ENCODE peak calls at places on chromosomes 6 and 20, in eight cellular contexts. R is astrocyte of the spinal cord, Z is choroid plexus epithelial cell, O is epithelial cell of esophagus, E is prostate gland, J is upper lobe of left lung, H is psoas muscle, U is tibial artery. I is an unnamed sample.

GRCh38 chr20:2617099-2617714 is 35.2 kb upstream of the NOP56 start:
- DNase-seq in U (no peak), H (no peak), R (no peak), J (no peak), O (no peak), E (no peak), Z (no peak), I (no peak)

GRCh38 chr6:68238097-68238597 is 396.9 kb upstream of the ADGRB3 start:
- DNase-seq in J (no peak), H (no peak), E (no peak), R (peak; percentile 71), U (no peak), Z (peak; percentile 69), O (peak; percentile 77), I (no peak)

GRCh38 chr20:3334156-3334943 is 73.1 kb downstream of the DNAAF9 start:
- DNase-seq in R (no peak), U (no peak), J (no peak), E (no peak), O (no peak), H (no peak), Z (no peak), I (peak; percentile 5)

GRCh38 chr6:126367849-126368248 is 27.9 kb downstream of the CENPW start:
- DNase-seq in Z (no peak), H (no peak), J (no peak), O (no peak), E (no peak), U (no peak), R (no peak), I (no peak)

GRCh38 chr6:132598473-132598872 is 8.9 kb upstream of the TAAR5 start:
- DNase-seq in U (no peak), Z (no peak), J (no peak), O (peak; percentile 37), E (no peak), R (no peak), H (no peak), I (no peak)

GRCh38 chr6:46794068-46794467 is 879 bp downstream of the MEP1A start:
- DNase-seq in H (no peak), U (no peak), Z (peak; percentile 13), J (no peak), R (no peak), O (peak; percentile 22), E (no peak), I (no peak)

GRCh38 chr6:32154514-32155161 is 697 bp downstream of the PPT2 start:
- DNase-seq in J (peak; percentile 74), H (peak; percentile 83), R (peak; percentile 64), O (peak; percentile 79), E (peak; percentile 79), Z (peak; percentile 77), U (peak; percentile 83), I (peak; percentile 58)

GRCh38 chr6:55567558-55567957 is 11.4 kb downstream of the HMGCLL1 start:
- DNase-seq in H (no peak), Z (peak; percentile 31), U (no peak), J (no peak), E (no peak), O (no peak), R (no peak), I (no peak)

DNA sequence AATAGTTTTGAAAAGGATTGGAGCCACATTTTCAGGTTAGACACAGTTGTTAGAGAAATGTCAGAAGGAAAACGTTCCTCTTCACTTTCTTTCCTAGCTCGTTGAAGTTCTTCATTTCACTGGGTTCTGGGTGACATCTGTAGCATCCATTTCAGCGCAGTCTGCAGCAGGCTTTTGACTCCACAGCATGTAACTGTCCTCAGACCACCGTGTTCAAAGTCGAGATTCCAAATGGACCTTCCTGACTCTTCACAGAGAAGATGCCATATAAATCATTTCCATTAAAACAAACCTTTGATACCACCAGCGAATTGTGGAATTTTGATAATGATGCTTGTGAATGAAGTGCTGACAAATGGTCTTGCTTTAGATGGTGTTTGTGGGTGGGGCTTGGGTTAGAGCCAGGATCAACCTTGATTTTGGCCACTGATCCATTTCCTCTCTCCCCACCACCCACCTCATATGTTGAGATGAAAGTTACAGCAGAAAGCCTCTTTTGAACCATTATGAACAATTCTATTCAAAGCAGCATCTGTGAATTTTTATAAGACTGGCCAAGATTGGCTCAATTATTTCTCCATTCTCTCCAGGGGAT is 185.3 kb upstream of the PREP start:
- DNase-seq in Z (no peak), E (no peak), O (no peak), H (no peak), J (no peak), R (no peak), U (no peak), I (no peak)
- H3K4me3 ChIP-seq in Z (no peak overlapping the region), E (no peak overlapping the region), O (no peak overlapping the region), H (no peak overlapping the region), J (no peak overlapping the region), R (no peak overlapping the region), U (no peak overlapping the region), I (peak overlapping the region; percentile 34)

GRCh38 chr20:58636983-58637421 is 14.1 kb upstream of the STX16 start:
- DNase-seq in O (peak; percentile 38), E (no peak), H (no peak), U (peak; percentile 31), Z (no peak), J (no peak), R (no peak), I (no peak)
- TF ChIP-seq CTCF in O (peak; percentile 34), E (no peak), H (no peak), U (no peak), Z (peak; percentile 60), J (no peak), R (peak; percentile 26), I (no peak)

GRCh38 chr20:53660947-53661381 is 67.3 kb upstream of the ZNF217 start:
- DNase-seq in R (no peak), U (no peak), J (no peak), E (no peak), O (no peak), Z (no peak), H (no peak), I (peak; percentile 57)
- H3K4me3 ChIP-seq in R (no peak overlapping the region), U (no peak overlapping the region), J (no peak overlapping the region), E (no peak overlapping the region), O (no peak overlapping the region), Z (no peak overlapping the region), H (no peak overlapping the region), I (no peak overlapping the region)

GRCh38 chr6:44432227-44432626 is 44.7 kb downstream of the CDC5L start:
- DNase-seq in U (no peak), R (no peak), H (no peak), J (no peak), Z (no peak), O (no peak), E (no peak), I (no peak)

GRCh38 chr6:44428682-44429081 is 41.2 kb downstream of the CDC5L start:
- DNase-seq in U (no peak), O (no peak), Z (no peak), E (no peak), J (no peak), H (no peak), R (no peak), I (peak; percentile 78)

GRCh38 chr6:44432726-44433125 is 45.2 kb downstream of the CDC5L start:
- DNase-seq in E (no peak), R (no peak), U (no peak), Z (no peak), O (no peak), H (no peak), J (no peak), I (no peak)

GRCh38 chr6:44430322-44430721 is 42.8 kb downstream of the CDC5L start:
- DNase-seq in H (no peak), E (no peak), J (no peak), U (no peak), R (peak; percentile 51), Z (peak; percentile 89), O (no peak), I (peak; percentile 80)

GRCh38 chr6:44431118-44431725 is 43.7 kb downstream of the CDC5L start:
- DNase-seq in O (peak; percentile 70), R (peak; percentile 74), J (no peak), U (no peak), E (peak; percentile 29), H (no peak), Z (peak; percentile 88), I (peak; percentile 76)
- TF ChIP-seq CTCF in O (peak; percentile 70), R (peak; percentile 66), J (peak; percentile 47), U (peak; percentile 75), E (no peak), H (peak; percentile 81), Z (peak; percentile 73), I (peak; percentile 82)

DNA sequence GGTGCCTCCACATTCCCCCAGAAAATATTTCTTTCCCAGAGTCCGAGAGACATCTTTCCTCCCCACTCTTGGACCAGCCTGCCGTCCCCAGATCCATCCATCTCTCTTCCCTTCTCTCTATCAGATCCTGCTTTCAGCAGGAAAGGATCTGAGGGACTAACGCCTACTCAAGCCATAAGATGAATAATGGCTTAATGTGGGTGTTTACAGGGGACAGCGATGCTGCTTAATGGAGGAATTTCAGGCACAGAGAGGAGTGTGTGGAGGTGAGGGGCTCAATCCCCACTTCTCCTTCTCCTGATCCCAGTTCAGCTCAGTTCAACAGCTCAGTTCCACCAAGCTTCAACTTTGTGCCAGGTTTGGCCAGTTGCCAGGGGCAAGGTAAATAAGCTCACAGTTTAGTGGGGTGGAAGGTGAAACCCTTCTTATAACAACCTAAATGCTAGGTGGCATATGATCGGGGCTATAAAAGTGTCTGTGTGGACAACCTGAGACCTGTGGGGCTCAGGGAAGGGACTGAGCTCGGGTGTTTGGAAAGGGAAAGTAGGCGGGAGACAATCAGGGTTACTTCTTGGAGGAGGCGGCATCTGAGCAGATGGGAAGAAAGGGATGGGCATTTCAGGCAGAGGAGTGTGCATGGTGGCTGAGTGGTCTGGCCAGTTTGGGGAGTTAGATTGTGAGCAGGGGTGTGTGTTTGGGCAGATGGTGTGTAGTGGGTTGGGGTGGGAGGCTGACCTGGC is 55.8 kb downstream of the CDH22 start:
- DNase-seq in E (no peak), H (no peak), J (no peak), R (no peak), U (no peak), Z (no peak), O (no peak), I (no peak)
- H3K4me3 ChIP-seq in E (no peak overlapping the region), H (no peak overlapping the region), J (no peak overlapping the region), R (no peak overlapping the region), U (no peak overlapping the region), Z (no peak overlapping the region), O (no peak overlapping the region), I (no peak overlapping the region)

GRCh38 chr6:70843328-70843918 is 113.4 kb downstream of the B3GAT2 start:
- DNase-seq in E (no peak), H (no peak), Z (no peak), U (no peak), O (no peak), R (no peak), J (no peak), I (no peak)
- TF ChIP-seq CTCF in E (no peak), H (no peak), Z (no peak), U (no peak), O (no peak), R (no peak), J (no peak), I (no peak)

DNA sequence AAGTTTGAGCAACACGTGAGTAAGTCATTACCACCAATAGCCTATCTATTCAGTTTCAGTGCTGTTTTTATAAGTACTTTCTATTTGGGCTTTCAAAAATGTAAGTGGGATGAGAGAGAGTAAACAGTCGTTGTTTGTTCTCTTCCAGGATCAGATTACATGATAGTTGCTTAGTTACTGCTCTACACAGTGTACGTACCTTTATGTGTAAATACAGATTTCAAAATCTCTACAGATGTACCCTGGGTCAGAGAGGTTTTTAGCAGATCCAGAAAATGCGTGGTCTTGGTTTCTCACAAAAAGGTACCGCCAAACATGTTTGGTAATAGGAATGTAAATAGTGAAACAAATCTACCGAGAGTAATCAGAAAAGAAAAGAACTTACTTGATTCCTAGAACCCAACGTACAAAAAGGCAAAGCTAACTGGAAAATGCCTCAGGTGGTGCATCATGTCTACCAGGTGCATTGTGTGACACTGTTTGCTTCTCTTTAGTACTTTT is 421.1 kb downstream of the BCKDHB start:
- DNase-seq in J (no peak), R (no peak), U (no peak), O (peak; percentile 35), H (no peak), Z (no peak), E (no peak), I (no peak)
- H3K4me3 ChIP-seq in J (no peak overlapping the region), R (no peak overlapping the region), U (no peak overlapping the region), O (no peak overlapping the region), H (no peak overlapping the region), Z (no peak overlapping the region), E (no peak overlapping the region), I (no peak overlapping the region)